ENCODE peak calls at places on chromosomes 7 and 10, in five cellular contexts. I is endothelial cell of umbilical vein, C is adipocyte, Z is astrocyte, N is IMR-90. R is an unnamed sample.

GRCh38 chr7:8442814-8443304 is 9.4 kb downstream of the NXPH1 start:
- DNase-seq in I (peak), C (peak), Z (peak), N (no peak), R (peak)

GRCh38 chr10:90167174-90168064 is 466.0 kb downstream of the KIF20B start:
- DNase-seq in I (no peak), C (peak), Z (peak), N (peak), R (peak)

GRCh38 chr7:133009426-133009825 is 72.5 kb downstream of the CHCHD3 start:
- DNase-seq in I (no peak), C (peak), Z (no peak), N (no peak), R (no peak)

GRCh38 chr7:93944673-93945072 is 23.1 kb downstream of the GNG11 start:
- DNase-seq in I (peak), C (peak), Z (peak), N (peak), R (no peak)

GRCh38 chr7:142961973-142962913 is at the start of gene KEL:
- DNase-seq in I (no peak), C (no peak), Z (no peak), N (no peak), R (no peak)

GRCh38 chr10:93138113-93138870 is 64.6 kb downstream of the CYP26A1 start:
- DNase-seq in I (no peak), C (no peak), Z (no peak), N (no peak), R (peak)

GRCh38 chr10:79275431-79275851 is 71.8 kb upstream of the PPIF start:
- DNase-seq in I (no peak), C (peak), Z (peak), N (no peak), R (no peak)

GRCh38 chr10:112435013-112435619 is 11.6 kb downstream of the ZDHHC6 start:
- DNase-seq in I (peak), C (peak), Z (peak), N (peak), R (peak)

GRCh38 chr7:120951826-120952225 is 1.2 kb downstream of the ING3 start:
- DNase-seq in I (no peak), C (no peak), Z (no peak), N (no peak), R (no peak)

GRCh38 chr7:32140540-32140939 is 70.3 kb upstream of the PDE1C start:
- DNase-seq in I (no peak), C (no peak), Z (no peak), N (no peak), R (no peak)

GRCh38 chr7:69550991-69551390 is 47.3 kb upstream of the AUTS2 start:
- DNase-seq in I (no peak), C (no peak), Z (no peak), N (no peak), R (no peak)

GRCh38 chr10:6843477-6843876 is 263.4 kb upstream of the PRKCQ start:
- DNase-seq in I (no peak), C (no peak), Z (no peak), N (no peak), R (no peak)

GRCh38 chr10:100872034-100872791 is 40.5 kb upstream of the SLF2 start:
- DNase-seq in I (peak), C (peak), Z (peak), N (peak), R (peak)

GRCh38 chr7:47496064-47496665 is 85.7 kb downstream of the TNS3 start:
- DNase-seq in I (no peak), C (no peak), Z (no peak), N (no peak), R (no peak)

GRCh38 chr10:133062635-133063034 is 25.1 kb upstream of the ADGRA1 start:
- DNase-seq in I (no peak), C (no peak), Z (no peak), N (no peak), R (no peak)

DNA sequence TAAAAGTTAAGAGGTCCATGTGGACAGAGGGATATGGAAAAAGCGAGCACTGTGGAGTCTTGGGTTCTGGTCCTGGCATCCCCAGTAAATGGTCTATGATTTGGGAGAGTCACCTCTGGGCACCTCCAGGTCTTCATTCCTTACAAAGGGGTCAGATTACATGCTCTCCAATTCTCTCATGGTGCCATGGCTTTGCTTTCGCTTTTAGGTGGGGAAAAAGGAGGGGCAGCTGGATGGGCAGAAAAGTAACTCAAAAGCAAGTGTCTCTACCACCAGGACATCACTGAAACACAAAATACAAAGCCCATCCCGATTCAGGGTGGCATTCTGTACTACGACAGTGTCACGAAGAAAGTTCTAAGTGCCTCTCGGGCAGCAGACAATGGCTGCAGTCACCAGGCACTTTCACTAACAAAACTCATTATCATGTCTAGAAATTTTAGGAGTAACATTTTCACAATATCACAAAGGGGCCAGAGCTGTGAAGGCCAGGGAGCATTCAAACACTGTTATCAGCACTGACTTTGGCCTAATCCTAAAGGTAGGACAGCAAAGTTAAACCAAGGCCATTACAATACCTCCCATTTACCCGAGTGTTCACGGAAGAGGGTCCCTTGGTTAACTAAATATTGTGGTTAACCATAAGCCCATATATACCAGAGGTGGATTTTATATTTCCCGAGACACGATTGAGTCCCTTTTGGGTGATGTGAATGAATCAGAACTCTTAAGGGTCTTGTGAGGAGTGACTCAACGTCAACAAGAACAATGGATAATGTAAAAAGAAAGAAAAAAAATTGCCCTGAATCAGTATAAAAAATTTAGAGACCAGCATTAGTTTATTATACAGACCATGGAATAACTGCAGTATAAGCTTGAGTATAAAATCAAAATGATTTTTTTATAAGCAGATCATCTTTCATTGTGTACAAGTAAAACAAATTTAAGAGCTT is 2.5 kb downstream of the PSAP start:
- DNase-seq in I (peak), C (peak), Z (peak), N (peak), R (no peak)
- H3K9ac ChIP-seq in I (peak), C (peak), Z (peak), N (no peak), R (no peak)

DNA sequence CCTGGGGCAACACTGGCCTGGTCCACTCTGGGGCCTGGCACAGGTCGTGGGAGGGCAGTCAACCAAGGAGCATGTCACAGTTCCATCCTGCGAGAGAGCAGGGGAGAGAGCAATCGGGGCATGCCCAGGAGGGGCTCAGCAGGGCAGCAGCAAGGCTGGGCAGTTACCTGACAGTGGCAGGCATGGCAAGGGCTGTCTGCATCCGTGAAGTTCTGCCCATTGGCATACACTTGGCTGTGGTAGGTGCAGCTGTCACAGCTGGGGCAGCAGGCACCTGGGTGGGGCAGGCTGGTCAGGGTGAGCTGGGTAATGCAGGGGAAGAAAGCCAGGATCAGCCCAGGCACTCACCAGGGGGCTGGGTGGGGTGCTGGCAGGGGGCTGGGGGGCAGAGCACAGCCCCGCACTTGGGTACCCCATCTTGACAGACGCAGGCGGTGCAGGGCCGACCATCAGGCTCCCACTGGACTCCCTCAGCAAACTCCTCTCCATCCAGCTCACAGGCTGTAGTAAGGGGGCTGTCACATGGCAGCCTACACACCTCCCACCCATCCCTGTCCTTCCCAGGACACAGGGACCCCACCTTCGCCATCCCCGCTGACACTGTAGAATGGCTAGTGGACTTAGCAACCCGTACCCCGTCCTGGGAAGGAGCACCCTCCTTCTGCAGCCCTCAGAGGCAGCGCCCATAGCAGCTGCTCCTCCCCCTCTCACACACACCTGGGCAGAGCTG is 17.8 kb downstream of the KCP start:
- DNase-seq in I (no peak), C (no peak), Z (no peak), N (no peak), R (no peak)
- H3K9ac ChIP-seq in I (no peak), C (no peak), Z (no peak), N (no peak), R (no peak)

GRCh38 chr10:68992721-68993440 is 4.3 kb downstream of the KIFBP start:
- DNase-seq in I (no peak), C (peak), Z (peak), N (peak), R (peak)

DNA sequence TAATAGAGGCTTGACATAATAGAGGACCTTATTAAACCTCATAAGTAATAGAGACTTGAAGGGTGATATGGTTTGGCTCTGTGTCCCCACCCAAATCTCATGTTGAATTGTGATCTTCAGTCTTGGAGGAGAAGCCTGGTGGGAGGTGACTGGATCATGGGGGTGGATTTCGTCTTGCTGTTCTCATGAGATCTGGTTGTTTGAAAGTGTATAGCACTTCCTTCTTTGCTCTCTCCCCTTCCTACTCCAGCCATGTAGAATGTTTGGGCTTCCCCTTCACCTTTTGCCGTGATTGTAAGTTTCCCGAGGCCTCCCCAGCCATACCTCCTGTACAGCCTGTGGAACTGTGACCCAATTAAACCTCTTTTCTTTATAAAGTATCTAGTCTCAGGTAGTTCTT is 8.6 kb downstream of the KIFBP start:
- DNase-seq in I (no peak), C (no peak), Z (no peak), N (no peak), R (no peak)
- H3K9ac ChIP-seq in I (no peak), C (no peak), Z (no peak), N (no peak), R (no peak)

DNA sequence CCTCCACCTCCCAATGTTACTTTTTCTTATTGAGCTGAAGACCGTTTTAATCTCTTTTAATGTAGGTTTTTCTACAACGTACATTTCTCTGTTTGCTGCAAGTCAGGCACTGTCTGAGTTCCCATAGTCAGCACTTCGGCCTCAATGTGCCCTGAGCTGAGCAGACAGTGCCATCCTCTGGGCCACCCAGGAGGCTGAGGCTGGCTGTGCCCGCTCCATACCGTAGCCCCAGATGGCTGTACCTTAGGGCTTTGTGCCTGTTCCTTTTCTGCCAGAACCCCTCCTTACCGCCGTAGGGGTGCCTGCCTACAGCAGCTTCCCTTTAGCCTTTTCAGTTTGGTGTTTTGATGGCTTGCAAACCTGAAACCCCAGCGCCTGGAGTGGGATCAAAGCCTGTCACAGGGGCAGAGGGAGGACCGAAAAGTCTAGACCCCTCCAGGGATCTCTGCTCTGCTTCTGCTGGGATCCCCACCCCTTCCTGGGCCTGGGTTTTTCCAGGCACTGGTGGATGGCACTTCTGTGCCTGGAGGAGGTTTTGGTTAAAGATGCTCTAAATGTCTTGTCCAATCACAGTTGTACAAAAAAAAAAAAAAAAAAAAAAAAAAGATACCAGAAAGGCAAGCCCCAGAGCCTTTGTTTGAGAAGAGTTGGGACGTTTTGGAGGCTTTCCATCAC is 9.0 kb downstream of the AGAP3 start:
- DNase-seq in I (no peak), C (no peak), Z (no peak), N (no peak), R (no peak)
- H3K9ac ChIP-seq in I (no peak), C (no peak), Z (no peak), N (no peak), R (no peak)

GRCh38 chr10:662686-663465 is 26.6 kb downstream of the DIP2C start:
- DNase-seq in I (no peak), C (no peak), Z (no peak), N (no peak), R (no peak)

GRCh38 chr10:660413-660979 is 29.0 kb downstream of the DIP2C start:
- DNase-seq in I (no peak), C (peak), Z (no peak), N (no peak), R (no peak)

GRCh38 chr10:660980-661890 is 28.2 kb downstream of the DIP2C start:
- DNase-seq in I (no peak), C (no peak), Z (no peak), N (no peak), R (no peak)

GRCh38 chr10:663466-663751 is 26.1 kb downstream of the DIP2C start:
- DNase-seq in I (no peak), C (no peak), Z (no peak), N (no peak), R (no peak)

GRCh38 chr10:661891-662605 is 27.4 kb downstream of the DIP2C start:
- DNase-seq in I (no peak), C (no peak), Z (no peak), N (no peak), R (no peak)
- H3K9ac ChIP-seq in I (no peak), C (no peak), Z (no peak), N (no peak), R (no peak)

DNA sequence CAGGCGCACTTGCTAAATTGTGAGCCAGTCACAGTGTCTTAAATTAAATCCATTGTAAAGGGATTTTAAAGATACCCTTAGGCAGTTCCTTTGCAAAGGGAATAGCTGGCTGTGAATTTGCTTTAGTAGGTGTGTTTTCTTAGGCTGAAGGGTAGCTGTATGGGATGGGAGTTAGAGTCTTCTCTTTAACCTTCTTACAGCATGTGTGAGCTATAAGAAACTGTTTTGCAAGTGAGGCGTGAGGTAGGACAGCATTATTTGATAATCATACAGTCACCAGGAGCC is 5.2 kb downstream of the EEPD1 start:
- DNase-seq in I (no peak), C (no peak), Z (no peak), N (no peak), R (no peak)
- H3K9ac ChIP-seq in I (no peak), C (no peak), Z (no peak), N (no peak), R (no peak)

GRCh38 chr7:88700725-88701124 is 58.8 kb upstream of the ZNF804B start:
- DNase-seq in I (no peak), C (no peak), Z (no peak), N (no peak), R (no peak)
- H3K9ac ChIP-seq in I (no peak), C (no peak), Z (no peak), N (no peak), R (no peak)